ENCODE peak calls at places on chromosome 11, in six cellular contexts. M is mesendoderm, N is neuronal stem cell, Q is mesenchymal stem cell, K is IMR-90, E is H1. P is an unnamed sample.

GRCh38 chr11:60710482-60710881 is 11.1 kb downstream of the MS4A8 start:
- DNase-seq in N (no peak), Q (no peak), E (no peak), M (peak; percentile 79), K (no peak), P (no peak)

GRCh38 chr11:118398797-118399564 is 2.4 kb upstream of the ATP5MG start:
- DNase-seq in N (no peak), M (no peak), K (peak; percentile 26), E (no peak), Q (peak; percentile 3), P (no peak)

GRCh38 chr11:126654886-126655806 is 299.7 kb downstream of the ST3GAL4 start:
- DNase-seq in K (no peak), Q (no peak), M (peak; percentile 40), N (no peak), E (no peak), P (no peak)

GRCh38 chr11:36292311-36292722 is 3.1 kb upstream of the COMMD9 start:
- DNase-seq in E (no peak), M (peak; percentile 55), Q (peak; percentile 52), K (peak; percentile 47), N (no peak), P (peak; percentile 66)

GRCh38 chr11:27296406-27296994 is 66.5 kb downstream of the CCDC34 start:
- DNase-seq in M (peak; percentile 74), E (no peak), K (peak; percentile 70), N (no peak), Q (peak; percentile 55), P (peak; percentile 78)

GRCh38 chr11:75351541-75352416 is at the start of gene ARRB1:
- DNase-seq in N (peak; percentile 48), E (no peak), Q (peak; percentile 78), M (peak; percentile 97), K (no peak), P (peak; percentile 56)

GRCh38 chr11:112229159-112229558 is 2.9 kb downstream of the PTS start:
- DNase-seq in N (no peak), K (no peak), E (no peak), Q (no peak), M (no peak), P (no peak)

GRCh38 chr11:124839051-124839971 is 25.9 kb upstream of the ROBO3 start:
- DNase-seq in Q (no peak), K (no peak), E (no peak), M (peak; percentile 21), N (no peak), P (peak; percentile 30)

GRCh38 chr11:88338223-88338661 is 706 bp upstream of the CTSC start:
- DNase-seq in K (peak; percentile 84), E (no peak), N (no peak), M (peak; percentile 25), Q (peak; percentile 86), P (peak; percentile 47)

GRCh38 chr11:112564228-112564955 is 303.7 kb upstream of the PLET1 start:
- DNase-seq in N (no peak), M (no peak), Q (peak; percentile 95), K (peak; percentile 79), E (no peak), P (no peak)

GRCh38 chr11:122895591-122895990 is 13.0 kb downstream of the JHY start:
- DNase-seq in E (no peak), Q (no peak), N (no peak), M (no peak), K (no peak), P (no peak)
- H3K23ac ChIP-seq in E (no peak overlapping the region), Q (no peak overlapping the region), N (no peak overlapping the region), M (no peak overlapping the region), K (no peak overlapping the region), P (no peak overlapping the region)

GRCh38 chr11:129023968-129024676 is 81.5 kb upstream of the TP53AIP1 start:
- DNase-seq in N (peak; percentile 11), E (peak; percentile 17), K (peak; percentile 5), M (peak; percentile 88), Q (no peak), P (peak; percentile 7)
- H3K4me3 ChIP-seq in N (no peak overlapping the region), E (no peak overlapping the region), K (no peak overlapping the region), M (no peak overlapping the region), Q (no peak overlapping the region), P (no peak overlapping the region)

DNA sequence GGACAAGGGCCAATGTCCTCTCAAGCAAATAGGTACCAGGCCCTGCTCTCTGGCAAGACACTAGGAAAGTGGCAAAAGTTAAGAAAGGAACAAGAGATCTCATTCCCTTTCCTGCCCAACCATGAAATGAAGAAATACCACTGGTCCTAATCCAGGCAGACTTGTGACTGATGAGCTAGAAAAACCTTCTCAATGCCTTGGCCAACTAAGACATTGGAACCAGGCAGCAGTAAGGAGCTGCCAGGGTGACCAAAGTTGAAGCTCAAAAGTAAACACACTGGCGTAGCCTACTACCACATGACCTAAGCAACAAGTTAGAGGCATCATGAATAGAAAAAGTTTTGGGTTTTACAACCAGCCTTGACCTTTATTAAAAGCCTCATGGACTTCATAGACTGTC is 45.1 kb upstream of the CHST1 start:
- DNase-seq in Q (no peak), K (no peak), M (no peak), E (no peak), N (no peak), P (no peak)
- H3K23ac ChIP-seq in Q (no peak overlapping the region), K (no peak overlapping the region), M (no peak overlapping the region), E (no peak overlapping the region), N (no peak overlapping the region), P (no peak overlapping the region)

GRCh38 chr11:35040221-35040942 is 98.6 kb upstream of the CD44 start:
- DNase-seq in M (no peak), N (no peak), K (peak; percentile 69), E (no peak), Q (peak; percentile 86), P (peak; percentile 80)
- H3K4me3 ChIP-seq in M (no peak overlapping the region), N (no peak overlapping the region), K (no peak overlapping the region), E (no peak overlapping the region), Q (no peak overlapping the region), P (no peak overlapping the region)

GRCh38 chr11:69416746-69417145 is 64.7 kb upstream of the LINC01488 start:
- DNase-seq in K (no peak), M (no peak), Q (no peak), N (no peak), E (no peak), P (no peak)

GRCh38 chr11:69414773-69415187 is 66.7 kb upstream of the LINC01488 start:
- DNase-seq in E (no peak), N (no peak), K (no peak), M (no peak), Q (no peak), P (no peak)

GRCh38 chr11:69413993-69414392 is 67.5 kb upstream of the LINC01488 start:
- DNase-seq in Q (no peak), N (no peak), E (no peak), M (no peak), K (no peak), P (no peak)

GRCh38 chr11:69416123-69416475 is 65.4 kb upstream of the LINC01488 start:
- DNase-seq in K (no peak), N (no peak), Q (no peak), M (no peak), E (no peak), P (no peak)

DNA sequence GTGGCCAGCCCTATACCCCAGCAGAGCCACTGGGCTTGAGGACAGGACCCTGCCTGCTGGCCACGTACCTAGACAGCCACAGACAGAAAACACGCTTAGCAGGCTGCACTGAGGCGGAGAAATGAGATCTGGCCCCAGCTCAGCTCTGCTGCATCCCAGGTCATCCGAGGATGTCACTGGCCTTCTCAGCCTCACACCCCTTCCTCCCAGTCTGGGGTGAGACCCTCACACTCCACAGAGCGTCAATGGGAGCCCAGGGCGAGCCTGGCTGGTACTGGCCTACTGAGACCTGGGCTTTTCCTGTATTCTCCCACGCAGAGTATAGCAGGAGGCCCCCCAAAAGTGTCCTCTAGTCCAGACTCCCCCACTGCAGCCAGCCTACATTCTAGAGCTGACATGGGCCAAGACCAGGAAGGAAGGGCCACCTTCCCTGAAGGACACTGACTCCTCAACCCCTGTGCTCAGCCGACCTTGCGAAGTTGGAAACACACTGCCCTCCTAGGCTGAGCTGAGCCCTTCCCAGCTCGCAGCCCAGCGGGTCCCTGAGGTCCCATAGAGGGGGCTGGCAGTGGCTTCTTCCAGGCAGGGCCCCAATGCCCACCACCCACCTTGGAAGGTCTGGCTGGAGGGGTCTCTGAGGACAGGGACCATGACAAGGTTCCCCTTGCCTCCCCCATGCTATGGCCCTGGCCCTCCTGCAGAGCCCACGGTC is 65.9 kb upstream of the LINC01488 start:
- DNase-seq in K (no peak), N (no peak), E (no peak), M (no peak), Q (no peak), P (no peak)
- H3K23ac ChIP-seq in K (no peak overlapping the region), N (peak overlapping the region; percentile 43), E (no peak overlapping the region), M (no peak overlapping the region), Q (no peak overlapping the region), P (no peak overlapping the region)

DNA sequence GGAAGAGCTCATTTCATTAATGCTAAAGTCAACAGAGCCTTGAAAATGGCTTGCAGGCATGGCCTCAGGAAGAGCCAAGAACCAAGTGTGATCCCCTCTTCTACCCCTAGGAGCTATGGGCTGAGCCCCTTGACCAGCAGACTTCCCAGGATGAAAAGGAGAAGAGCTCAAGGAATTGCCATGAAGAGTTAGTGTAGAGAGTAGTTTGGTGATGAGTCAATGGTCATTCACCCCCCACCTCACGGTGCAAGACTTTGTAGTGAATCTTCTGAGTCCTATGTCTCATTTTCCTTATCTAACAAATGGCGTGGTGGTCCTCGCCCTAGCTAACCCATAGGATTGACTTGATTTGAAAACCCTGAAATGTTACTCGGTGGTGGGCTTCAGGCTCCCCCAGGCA is 422.4 kb upstream of the CADM1 start:
- DNase-seq in M (no peak), E (no peak), N (no peak), Q (no peak), K (peak; percentile 22), P (no peak)
- H3K4me3 ChIP-seq in M (no peak overlapping the region), E (no peak overlapping the region), N (no peak overlapping the region), Q (no peak overlapping the region), K (no peak overlapping the region), P (no peak overlapping the region)

GRCh38 chr11:13302440-13302958 is 24.9 kb downstream of the BMAL1 start:
- DNase-seq in Q (no peak), K (no peak), N (no peak), M (no peak), E (no peak), P (no peak)
- H3K23ac ChIP-seq in Q (no peak overlapping the region), K (no peak overlapping the region), N (no peak overlapping the region), M (no peak overlapping the region), E (no peak overlapping the region), P (no peak overlapping the region)

GRCh38 chr11:34616830-34617504 is 3.9 kb upstream of the EHF start:
- DNase-seq in N (no peak), Q (no peak), K (no peak), M (no peak), E (no peak), P (no peak)
- H3K4me3 ChIP-seq in N (peak overlapping the region; percentile 31), Q (no peak overlapping the region), K (no peak overlapping the region), M (no peak overlapping the region), E (no peak overlapping the region), P (no peak overlapping the region)

GRCh38 chr11:90874971-90875370 is 652.1 kb upstream of the CHORDC1 start:
- DNase-seq in M (no peak), E (no peak), N (no peak), Q (no peak), K (no peak), P (no peak)
- H3K23ac ChIP-seq in M (no peak overlapping the region), E (no peak overlapping the region), N (no peak overlapping the region), Q (no peak overlapping the region), K (no peak overlapping the region), P (no peak overlapping the region)

P was measured in trophoblast cell.